ENCODE peak calls at places on chromosomes 3 and 15, in seven cellular contexts. K is GM06990; S is brain microvascular endothelial cell; I is CD4-positive, alpha-beta memory T cell; L is heart left ventricle; F is left lung; B is heart right ventricle. M is an unnamed sample.

GRCh38 chr3:102394517-102394916 is 40.3 kb upstream of the ZPLD1 start:
- DNase-seq in K (no peak), S (no peak), I (no peak), L (no peak), F (no peak), B (no peak), M (no peak)

GRCh38 chr3:79473993-79474392 is 293.8 kb downstream of the ROBO1 start:
- DNase-seq in K (no peak), S (peak), I (no peak), L (no peak), F (no peak), B (no peak), M (no peak)

GRCh38 chr15:66491846-66492245 is 5.7 kb downstream of the SNAPC5 start:
- DNase-seq in K (no peak), S (no peak), I (no peak), L (no peak), F (no peak), B (no peak), M (no peak)

GRCh38 chr3:177679568-177680441 is 482.5 kb upstream of the TBL1XR1 start:
- DNase-seq in K (peak), S (peak), I (no peak), L (no peak), F (no peak), B (no peak), M (peak)

GRCh38 chr15:57114070-57114469 is 195.6 kb downstream of the TCF12 start:
- DNase-seq in K (no peak), S (peak), I (no peak), L (no peak), F (no peak), B (no peak), M (no peak)

GRCh38 chr15:65175511-65175910 is 9.6 kb downstream of the CLPX start:
- DNase-seq in K (no peak), S (no peak), I (no peak), L (no peak), F (no peak), B (no peak), M (no peak)

GRCh38 chr15:79811406-79812405 is 85.1 kb downstream of the MTHFS start:
- DNase-seq in K (no peak), S (no peak), I (no peak), L (peak), F (peak), B (peak), M (no peak)

GRCh38 chr3:134337071-134337482 is 37.2 kb downstream of the AMOTL2 start:
- DNase-seq in K (no peak), S (no peak), I (no peak), L (no peak), F (peak), B (no peak), M (no peak)

GRCh38 chr3:158918008-158918407 is 116.2 kb downstream of the MFSD1 start:
- DNase-seq in K (no peak), S (peak), I (no peak), L (peak), F (no peak), B (peak), M (peak)

GRCh38 chr3:182837855-182838454 is 44.7 kb downstream of the ATP11B start:
- DNase-seq in K (no peak), S (no peak), I (peak), L (no peak), F (no peak), B (no peak), M (no peak)

GRCh38 chr15:39411102-39411989 is 169.5 kb upstream of the THBS1 start:
- DNase-seq in K (peak), S (no peak), I (no peak), L (no peak), F (no peak), B (no peak), M (peak)

GRCh38 chr15:88630141-88630721 is 8.6 kb upstream of the ISG20 start:
- DNase-seq in K (no peak), S (no peak), I (no peak), L (no peak), F (no peak), B (no peak), M (no peak)

GRCh38 chr15:90512981-90513380 is 16.7 kb upstream of the CRTC3 start:
- DNase-seq in K (no peak), S (no peak), I (no peak), L (no peak), F (no peak), B (no peak), M (no peak)

GRCh38 chr3:20307378-20307777 is 121.4 kb upstream of the SGO1 start:
- DNase-seq in K (no peak), S (no peak), I (no peak), L (no peak), F (no peak), B (no peak), M (no peak)

GRCh38 chr3:178568152-178568753 is 32.0 kb downstream of the KCNMB2 start:
- DNase-seq in K (no peak), S (peak), I (no peak), L (no peak), F (no peak), B (no peak), M (no peak)

GRCh38 chr3:157142315-157142714 is 17.6 kb downstream of the CCNL1 start:
- DNase-seq in K (no peak), S (no peak), I (no peak), L (no peak), F (no peak), B (no peak), M (no peak)

GRCh38 chr3:123198352-123198751 is 3.4 kb upstream of the SEC22A start:
- DNase-seq in K (no peak), S (no peak), I (no peak), L (no peak), F (no peak), B (no peak), M (no peak)
- H3K4me3 ChIP-seq in K (no peak), S (no peak), I (no peak), L (no peak), F (no peak), B (no peak), M (no peak)

DNA sequence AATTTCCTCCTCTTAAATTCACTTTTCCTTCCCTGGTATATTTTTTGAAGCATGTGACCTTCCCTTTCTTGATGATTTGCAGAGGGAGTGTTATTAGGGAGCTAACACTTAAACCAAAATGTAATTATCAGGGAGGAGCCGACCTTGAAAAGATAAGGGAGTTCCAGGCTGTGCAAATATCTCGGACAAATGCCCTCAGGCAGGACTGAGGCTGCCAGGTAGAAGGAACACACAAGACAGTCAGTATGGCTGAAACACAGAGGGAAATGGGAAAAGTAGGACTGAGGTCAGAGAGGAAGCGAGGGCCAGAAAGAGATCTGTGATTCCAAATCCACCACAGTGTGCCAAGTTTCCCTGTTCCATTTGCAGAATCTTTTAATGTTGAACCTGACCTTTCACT is 221.0 kb downstream of the CNTN3 start:
- DNase-seq in K (no peak), S (no peak), I (no peak), L (no peak), F (no peak), B (no peak), M (no peak)
- H3K4me3 ChIP-seq in K (no peak), S (no peak), I (no peak), L (no peak), F (no peak), B (no peak), M (no peak)

GRCh38 chr15:72784233-72784876 is 797 bp upstream of the ADPGK start:
- DNase-seq in K (no peak), S (peak), I (no peak), L (no peak), F (no peak), B (peak), M (peak)
- H3K4me3 ChIP-seq in K (peak), S (peak), I (peak), L (peak), F (peak), B (peak), M (peak)

DNA sequence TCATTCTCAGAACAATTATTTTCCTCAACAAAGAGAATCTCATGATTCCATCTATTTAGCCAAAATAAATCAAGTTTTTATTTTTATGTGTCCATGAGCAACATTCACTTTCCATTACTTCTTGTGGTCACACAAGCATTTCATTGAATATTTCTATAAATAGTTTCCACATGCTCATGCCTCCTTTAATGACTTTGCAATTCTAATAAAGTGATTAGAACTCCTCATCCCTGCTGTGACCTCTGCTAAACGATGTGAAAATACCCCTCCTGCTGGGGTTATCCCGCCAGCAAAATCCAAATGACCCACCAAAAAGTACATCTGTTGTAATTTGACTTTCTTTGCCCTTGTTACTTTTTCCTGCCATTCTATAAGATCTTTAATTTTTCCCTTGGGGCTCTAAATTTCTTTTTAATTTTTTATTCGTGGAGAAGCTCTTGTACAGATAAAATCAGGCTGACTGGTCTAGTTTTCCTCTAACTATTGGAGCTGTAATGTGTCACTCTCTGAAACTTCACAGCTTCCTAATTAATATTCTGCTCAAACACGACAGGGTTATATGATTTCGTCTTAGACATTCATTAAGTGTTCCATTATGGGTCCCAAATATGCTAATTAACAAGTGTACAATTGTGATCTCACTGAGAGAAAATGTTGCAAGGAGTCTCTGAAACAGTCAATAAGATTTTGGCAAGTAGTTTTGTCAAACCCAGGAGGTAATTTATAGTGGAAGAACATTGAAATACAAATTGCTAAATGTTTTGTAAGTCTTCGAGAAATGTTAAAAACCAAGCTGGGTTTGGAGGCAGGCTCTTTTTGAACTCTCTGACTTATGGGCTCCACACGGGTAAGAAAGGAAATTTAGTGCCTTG is 533.1 kb upstream of the NAALADL2 start:
- DNase-seq in K (no peak), S (no peak), I (no peak), L (no peak), F (no peak), B (no peak), M (no peak)
- H3K4me3 ChIP-seq in K (no peak), S (no peak), I (no peak), L (no peak), F (no peak), B (no peak), M (no peak)

GRCh38 chr3:115624029-115624645 is 827 bp downstream of the GAP43 start:
- DNase-seq in K (no peak), S (no peak), I (no peak), L (no peak), F (no peak), B (no peak), M (no peak)
- H3K4me3 ChIP-seq in K (no peak), S (peak), I (no peak), L (no peak), F (no peak), B (peak), M (no peak)

DNA sequence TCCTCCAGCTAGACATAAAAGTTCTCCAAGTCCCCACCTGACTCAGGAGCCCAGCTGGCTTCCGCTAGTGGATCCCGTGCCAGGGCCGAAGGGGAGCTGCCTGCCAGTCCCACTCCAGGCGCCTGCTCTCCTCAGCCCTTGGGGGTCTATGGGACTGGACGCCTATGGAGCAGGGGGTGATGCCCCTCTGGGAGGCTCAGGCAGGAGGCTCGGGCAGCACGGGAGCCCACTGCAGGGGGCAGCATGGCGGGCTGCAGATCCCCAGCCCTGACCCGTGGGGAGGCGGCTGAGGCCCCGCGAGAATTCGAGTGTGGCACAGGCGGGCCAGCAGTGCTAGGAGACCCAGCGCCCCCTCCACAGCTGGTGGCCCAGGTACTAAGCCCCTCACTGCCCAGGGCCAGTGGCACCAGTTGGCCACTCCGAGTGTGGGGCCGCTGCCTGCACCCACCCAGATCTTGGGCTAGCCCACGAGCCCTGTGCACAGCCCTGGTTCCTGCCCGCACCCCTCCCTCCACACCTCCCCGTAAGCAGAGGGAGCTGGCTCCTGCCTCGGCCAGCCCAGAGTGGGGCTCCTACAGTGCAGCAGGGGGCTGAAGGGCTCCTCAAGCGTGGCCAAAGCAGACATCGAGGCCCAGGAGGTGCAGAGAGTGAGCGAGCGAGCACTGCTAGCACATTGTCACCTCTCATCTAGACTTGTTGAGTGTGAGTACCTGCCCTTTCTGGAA is 221.3 kb upstream of the NSMCE3 start:
- DNase-seq in K (no peak), S (no peak), I (no peak), L (no peak), F (no peak), B (no peak), M (no peak)
- H3K4me3 ChIP-seq in K (no peak), S (no peak), I (no peak), L (no peak), F (no peak), B (no peak), M (no peak)